ENCODE peak calls at places on chromosome 20, in five cellular contexts. O is left ventricle myocardium inferior, G is A673, I is glutamatergic neuron, A is B cell. B is an unnamed sample.

GRCh38 chr20:63567382-63568169 is 6.5 kb downstream of the HELZ2 start:
- DNase-seq in A (peak), I (no peak), O (no peak), G (no peak), B (peak)

GRCh38 chr20:14865169-14865568 is 527.8 kb upstream of the FLRT3 start:
- DNase-seq in G (no peak), O (no peak), I (no peak), A (no peak), B (no peak)

GRCh38 chr20:63702751-63703470 is 4.9 kb downstream of the ARFRP1 start:
- DNase-seq in O (no peak), G (no peak), A (no peak), I (no peak), B (peak)

GRCh38 chr20:22700387-22700786 is 116.0 kb upstream of the FOXA2 start:
- DNase-seq in I (no peak), A (no peak), G (no peak), O (no peak), B (no peak)

GRCh38 chr20:25065044-25065624 is 7.2 kb upstream of the ACSS1 start:
- DNase-seq in I (peak), O (no peak), A (no peak), G (no peak), B (peak)

GRCh38 chr20:36322131-36322530 is 16.0 kb downstream of the DLGAP4 start:
- DNase-seq in A (no peak), O (no peak), G (no peak), I (peak), B (no peak)

GRCh38 chr20:63625771-63626423 is 1.0 kb downstream of the GMEB2 start:
- DNase-seq in A (peak), I (no peak), G (peak), O (peak), B (peak)

GRCh38 chr20:58665606-58666005 is 14.5 kb downstream of the STX16 start:
- DNase-seq in G (no peak), O (no peak), A (no peak), I (peak), B (no peak)

GRCh38 chr20:38748863-38749153 is 548 bp downstream of the ACTR5 start:
- DNase-seq in O (no peak), A (peak), I (no peak), G (no peak), B (no peak)

GRCh38 chr20:44572551-44573500 is 9.6 kb upstream of the PKIG start:
- DNase-seq in G (peak), I (no peak), A (no peak), O (peak), B (no peak)

GRCh38 chr20:36992802-36993334 is 41.4 kb upstream of the SAMHD1 start:
- DNase-seq in G (no peak), O (no peak), A (no peak), I (no peak), B (no peak)

GRCh38 chr20:41167118-41167470 is 29.8 kb downstream of the PLCG1 start:
- DNase-seq in A (peak), I (no peak), O (no peak), G (no peak), B (peak)

GRCh38 chr20:43973671-43974450 is 59.2 kb downstream of the TOX2 start:
- DNase-seq in G (no peak), O (no peak), A (no peak), I (no peak), B (no peak)

GRCh38 chr20:10855031-10855430 is 181.2 kb upstream of the JAG1 start:
- DNase-seq in G (no peak), A (no peak), I (no peak), O (no peak), B (no peak)

GRCh38 chr20:63589261-63590217 is 15.5 kb upstream of the HELZ2 start:
- DNase-seq in O (no peak), G (no peak), I (no peak), A (no peak), B (no peak)

GRCh38 chr20:14544688-14545087 is 207.3 kb upstream of the FLRT3 start:
- DNase-seq in A (no peak), O (no peak), I (no peak), G (no peak), B (no peak)

GRCh38 chr20:3820901-3821727 is 767 bp downstream of the AP5S1 start:
- DNase-seq in I (no peak), O (no peak), G (no peak), A (no peak), B (no peak)

GRCh38 chr20:64076061-64076997 is 3.0 kb downstream of the RGS19 start:
- DNase-seq in A (no peak), I (no peak), G (no peak), O (no peak), B (no peak)

GRCh38 chr20:9408422-9409300 is 105.7 kb upstream of the LAMP5 start:
- DNase-seq in I (no peak), G (no peak), A (no peak), O (no peak), B (no peak)

GRCh38 chr20:5100684-5101347 is 18.9 kb downstream of the PCNA start:
- DNase-seq in O (peak), G (peak), I (peak), A (peak), B (peak)

GRCh38 chr20:383889-384288 is 3.3 kb downstream of the TRIB3 start:
- DNase-seq in I (no peak), A (no peak), O (no peak), G (no peak), B (no peak)

GRCh38 chr20:35312348-35312747 is 20.1 kb upstream of the FAM83C start:
- DNase-seq in I (no peak), A (no peak), G (peak), O (no peak), B (no peak)

GRCh38 chr20:35311822-35312221 is 19.6 kb upstream of the FAM83C start:
- DNase-seq in G (no peak), O (no peak), I (no peak), A (no peak), B (no peak)

GRCh38 chr20:35314460-35315198 is 22.4 kb upstream of the FAM83C start:
- DNase-seq in O (no peak), G (no peak), A (no peak), I (no peak), B (no peak)

GRCh38 chr20:35307666-35308653 is 15.7 kb upstream of the FAM83C start:
- DNase-seq in I (no peak), G (no peak), O (peak), A (no peak), B (no peak)

GRCh38 chr20:35311409-35311808 is 19.2 kb upstream of the FAM83C start:
- DNase-seq in A (no peak), O (no peak), I (no peak), G (no peak), B (no peak)
- TF ChIP-seq CTCF in A (no peak), O (no peak), I (no peak), G (no peak), B (no peak)

DNA sequence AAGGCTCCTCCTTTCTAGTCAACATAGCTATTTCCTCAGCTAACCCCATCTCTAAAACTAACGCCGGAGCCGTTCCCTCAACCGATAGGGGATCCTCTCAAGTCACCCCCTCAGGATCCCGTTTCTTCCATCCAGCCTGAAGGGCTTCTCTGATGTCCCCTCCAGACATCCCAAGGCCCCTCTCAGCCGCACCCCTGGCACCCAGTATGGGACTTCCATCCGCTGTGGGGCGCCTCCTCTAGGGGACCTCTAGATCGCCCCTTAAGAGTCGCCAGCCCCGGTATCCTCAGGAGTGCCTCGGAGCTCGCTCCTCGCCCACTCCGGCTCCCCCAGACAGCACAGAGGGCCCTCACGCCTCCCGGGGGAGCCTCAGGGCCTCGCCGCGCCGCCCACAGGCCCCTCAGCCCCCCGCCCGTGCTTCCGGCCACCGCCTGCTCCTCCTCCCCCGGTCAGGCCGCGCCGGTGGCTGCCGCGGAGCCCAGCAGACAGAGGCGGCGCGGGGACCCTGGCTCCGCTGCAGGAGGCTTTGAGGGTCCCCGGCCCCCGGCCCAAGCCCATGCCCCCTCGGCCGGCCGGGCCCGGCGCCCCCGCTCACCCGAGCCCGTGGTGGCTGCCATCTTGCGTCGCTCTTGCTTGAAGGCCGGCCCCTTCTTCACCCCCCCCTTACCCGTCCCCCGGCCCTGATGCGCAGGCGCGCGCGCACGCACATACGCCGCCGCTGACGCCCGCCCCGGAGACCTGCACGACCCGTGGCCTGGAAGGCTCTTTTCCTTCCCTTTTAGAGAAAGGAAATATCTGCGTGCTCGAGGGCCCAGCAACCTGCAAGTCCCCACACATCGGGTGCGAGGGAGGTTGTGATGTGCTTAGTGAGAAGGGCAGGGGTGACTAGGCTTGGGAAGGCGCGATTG is at the start of gene UBE2V1:
- DNase-seq in I (peak), G (peak), O (peak), A (peak), B (peak)
- TF ChIP-seq CTCF in I (peak), G (peak), O (peak), A (peak), B (peak)

DNA sequence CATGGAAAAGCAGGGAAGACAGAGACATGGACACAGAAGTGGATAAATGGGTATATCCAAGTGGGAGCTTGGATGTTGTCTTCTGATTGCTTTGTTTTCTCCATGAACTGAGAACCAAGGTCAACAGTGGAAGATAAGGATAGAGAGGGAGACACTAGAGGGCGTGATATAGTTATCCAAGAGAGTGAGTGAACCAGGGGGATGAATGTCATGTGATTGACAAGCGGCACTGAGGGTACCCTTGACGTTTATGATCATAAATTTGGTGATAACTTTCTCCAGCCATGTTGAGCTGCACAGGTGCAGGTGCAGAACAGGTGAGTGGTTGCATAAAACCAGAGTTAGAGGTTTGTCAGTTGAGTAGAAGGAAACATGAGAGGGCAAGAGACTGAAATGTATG is 20.7 kb downstream of the EBF4 start:
- DNase-seq in G (peak), I (no peak), O (no peak), A (no peak), B (no peak)
- TF ChIP-seq CTCF in G (peak), I (no peak), O (no peak), A (no peak), B (peak)

DNA sequence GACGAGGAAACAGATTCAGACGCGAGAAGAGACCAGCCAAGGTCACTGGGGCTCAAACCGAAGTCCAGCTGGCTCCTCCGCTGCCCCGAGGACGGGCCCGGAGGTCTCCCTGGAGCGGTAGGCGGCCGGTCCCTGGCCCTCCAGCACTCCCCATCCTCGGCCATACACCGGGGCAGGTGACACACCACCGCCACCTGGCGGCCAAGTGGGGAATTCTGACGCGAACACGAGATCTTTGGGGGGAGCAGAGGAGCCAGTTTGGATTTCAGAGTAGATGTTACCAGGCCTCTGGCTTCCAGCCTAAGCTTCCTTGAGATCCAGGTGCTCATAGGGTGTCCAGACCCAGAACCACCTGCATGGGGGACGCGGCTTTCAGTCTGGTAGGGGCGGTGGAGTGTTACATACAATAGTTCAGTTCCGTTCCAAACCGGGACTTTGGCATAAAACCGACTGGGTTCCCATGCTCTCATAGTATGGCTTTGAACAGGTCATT is 16.1 kb downstream of the BPIFB1 start:
- DNase-seq in G (peak), O (peak), I (peak), A (peak), B (peak)
- TF ChIP-seq CTCF in G (peak), O (peak), I (peak), A (peak), B (peak)

DNA sequence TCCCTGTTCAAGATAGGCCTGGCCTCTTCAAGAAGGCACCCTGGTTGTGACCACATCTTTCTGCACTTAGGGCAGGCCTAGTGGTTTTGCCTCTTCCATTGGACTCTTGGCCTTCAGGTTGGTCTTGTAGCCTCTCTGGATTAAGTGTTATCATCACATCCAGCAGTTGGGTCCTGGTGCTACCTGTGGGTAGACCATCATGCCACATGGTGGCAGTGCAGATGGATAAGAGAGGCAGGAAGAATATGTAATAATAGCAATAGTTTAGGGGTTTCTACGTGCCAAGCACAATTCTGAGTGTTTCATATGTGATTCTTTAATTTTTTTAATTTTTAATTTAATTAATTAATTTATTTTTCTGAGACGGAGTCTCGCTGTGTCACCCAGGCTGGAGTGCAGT is 28.5 kb upstream of the SNRPB2 start:
- DNase-seq in A (no peak), G (peak), O (no peak), I (no peak), B (no peak)
- TF ChIP-seq CTCF in A (no peak), G (peak), O (peak), I (peak), B (peak)

GRCh38 chr20:62214067-62214466 is 6.0 kb downstream of the HRH3 start:
- DNase-seq in A (no peak), I (no peak), O (no peak), G (no peak), B (no peak)
- TF ChIP-seq CTCF in A (no peak), I (no peak), O (no peak), G (no peak), B (no peak)

GRCh38 chr20:56996533-56996932 is 269.9 kb downstream of the BMP7 start:
- DNase-seq in A (no peak), I (no peak), O (no peak), G (no peak), B (no peak)

GRCh38 chr20:56994006-56994405 is 272.4 kb downstream of the BMP7 start:
- DNase-seq in G (no peak), O (no peak), I (no peak), A (no peak), B (no peak)

GRCh38 chr20:56993020-56993419 is 273.4 kb downstream of the BMP7 start:
- DNase-seq in O (no peak), A (no peak), I (no peak), G (no peak), B (no peak)

GRCh38 chr20:56995157-56995556 is 271.3 kb downstream of the BMP7 start:
- DNase-seq in I (no peak), G (no peak), A (no peak), O (no peak), B (no peak)

GRCh38 chr20:56995635-56996075 is 270.8 kb downstream of the BMP7 start:
- DNase-seq in O (no peak), A (no peak), I (peak), G (peak), B (no peak)
- TF ChIP-seq CTCF in O (peak), A (peak), I (peak), G (peak), B (peak)

GRCh38 chr20:17611290-17611539 is 41.3 kb downstream of the DSTN start:
- DNase-seq in A (no peak), G (no peak), O (no peak), I (no peak), B (no peak)
- TF ChIP-seq CTCF in A (no peak), G (no peak), O (no peak), I (no peak), B (no peak)